ENCODE peak calls at places on chromosomes 3 and 15, in seven cellular contexts. V is psoas muscle, T is RWPE1, U is HFF-Myc, E is mammary epithelial cell, C is tibial artery, H is glutamatergic neuron. A is an unnamed sample.

GRCh38 chr3:107756649-107757048 is 233.9 kb downstream of the BBX start:
- DNase-seq in V (no peak), T (no peak), U (no peak), E (no peak), C (no peak), H (no peak), A (no peak)

GRCh38 chr3:73350988-73351387 is 273.8 kb downstream of the PDZRN3 start:
- DNase-seq in V (no peak), T (no peak), U (no peak), E (no peak), C (no peak), H (no peak), A (no peak)

GRCh38 chr3:178367817-178368617 is 168.2 kb upstream of the KCNMB2 start:
- DNase-seq in V (no peak), T (peak; percentile 7), U (no peak), E (no peak), C (no peak), H (no peak), A (no peak)

GRCh38 chr3:25423780-25424179 is 4.3 kb upstream of the RARB start:
- DNase-seq in V (no peak), T (peak; percentile 31), U (no peak), E (peak; percentile 77), C (no peak), H (no peak), A (no peak)

GRCh38 chr3:41575754-41576153 is 376.4 kb downstream of the CTNNB1 start:
- DNase-seq in V (no peak), T (no peak), U (no peak), E (no peak), C (no peak), H (no peak), A (no peak)

GRCh38 chr3:99878005-99878404 is 60.3 kb downstream of the CMSS1 start:
- DNase-seq in V (no peak), T (peak; percentile 53), U (no peak), E (peak; percentile 85), C (no peak), H (no peak), A (no peak)

GRCh38 chr3:172918165-172918564 is 167.6 kb downstream of the ECT2 start:
- DNase-seq in V (no peak), T (no peak), U (peak; percentile 11), E (no peak), C (no peak), H (no peak), A (no peak)

GRCh38 chr15:87716422-87716821 is 540.1 kb downstream of the NTRK3 start:
- DNase-seq in V (no peak), T (no peak), U (no peak), E (no peak), C (no peak), H (no peak), A (no peak)

GRCh38 chr3:11074007-11074406 is 80.3 kb upstream of the HRH1 start:
- DNase-seq in V (no peak), T (no peak), U (no peak), E (no peak), C (no peak), H (no peak), A (no peak)

GRCh38 chr3:152574461-152575079 is 260.4 kb upstream of the P2RY1 start:
- DNase-seq in V (peak; percentile 49), T (peak; percentile 57), U (peak; percentile 31), E (peak; percentile 20), C (peak; percentile 66), H (peak; percentile 34), A (no peak)
- TF ChIP-seq CTCF in V (peak; percentile 61), T (peak; percentile 56), U (peak; percentile 48), E (peak; percentile 47), C (peak; percentile 53), H (no peak), A (peak; percentile 60)

DNA sequence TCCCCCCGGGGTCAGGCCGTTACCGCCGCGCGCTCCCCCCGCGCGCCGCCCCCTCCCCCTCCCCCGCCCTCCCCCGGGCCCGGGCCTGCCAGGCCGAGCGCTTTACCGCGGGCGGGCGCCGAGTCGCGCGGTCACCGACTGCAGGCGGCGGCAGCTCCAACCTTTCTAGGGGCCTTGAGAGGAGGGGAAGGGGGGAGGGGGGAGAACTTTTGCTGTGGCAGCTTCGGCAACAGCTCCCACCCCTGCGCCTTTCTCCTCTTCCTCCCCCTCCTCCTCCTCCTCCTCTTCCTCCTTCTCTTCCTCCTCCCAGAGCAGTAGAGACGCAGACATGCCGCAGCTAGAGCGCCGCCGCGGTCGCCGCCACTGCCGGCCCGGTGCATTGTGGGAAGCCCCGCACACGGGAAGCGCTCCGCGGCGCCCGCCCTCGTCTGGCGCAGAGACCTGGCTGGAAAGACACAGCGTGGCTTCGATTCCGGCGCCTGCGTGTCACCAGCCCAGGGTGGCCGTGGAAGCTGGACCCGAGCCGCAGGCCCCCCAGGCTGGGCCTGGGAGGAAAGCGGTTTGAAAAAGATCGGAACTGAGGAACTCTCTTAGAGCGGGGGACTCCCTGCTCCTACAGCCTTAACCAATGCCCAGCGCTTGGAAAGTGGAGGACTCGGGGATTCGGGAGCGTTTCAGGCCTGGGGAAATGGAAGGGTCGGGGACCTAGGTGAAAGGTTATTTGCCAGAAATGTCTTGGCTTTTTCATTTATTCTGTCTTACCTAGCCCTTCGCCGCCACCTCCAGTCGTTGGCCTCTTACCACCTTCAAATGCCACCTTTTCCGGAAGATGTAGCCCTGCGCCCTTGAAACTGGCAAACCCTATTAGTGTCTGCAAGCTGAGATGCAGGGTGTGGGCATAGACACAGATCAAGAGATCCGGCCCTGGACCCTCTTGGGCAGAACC is at the start of gene ZNF148:
- DNase-seq in V (peak; percentile 92), T (peak; percentile 81), U (peak; percentile 63), E (peak; percentile 88), C (peak; percentile 85), H (peak; percentile 93), A (peak; percentile 90)
- TF ChIP-seq CTCF in V (no peak), T (no peak), U (no peak), E (no peak), C (no peak), H (no peak), A (no peak)

DNA sequence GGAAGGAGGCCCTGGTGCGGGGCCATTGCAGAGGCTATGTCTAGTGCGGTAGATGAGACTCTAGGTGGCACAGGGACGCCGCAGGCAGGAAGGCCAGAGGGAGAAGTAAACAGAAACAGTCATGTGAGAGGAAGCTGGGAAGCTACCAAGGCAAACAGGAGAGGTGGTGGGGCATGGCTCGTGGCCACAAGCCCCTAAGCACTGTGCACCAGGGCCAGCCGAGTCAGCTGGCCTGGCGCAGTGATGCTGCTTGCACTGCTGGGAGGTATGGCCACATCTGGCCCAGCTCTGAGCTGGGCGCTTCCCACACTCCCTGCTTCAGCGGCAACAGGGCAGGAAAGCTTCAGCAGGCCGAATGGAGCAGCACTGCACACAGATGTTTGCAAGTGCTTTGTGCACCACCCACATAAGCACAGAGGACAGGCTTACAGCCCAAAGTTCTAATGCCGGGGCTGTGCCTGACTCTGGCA is 76.6 kb downstream of the SRGAP3 start:
- DNase-seq in V (no peak), T (no peak), U (peak; percentile 39), E (peak; percentile 42), C (no peak), H (no peak), A (no peak)
- TF ChIP-seq CTCF in V (no peak), T (no peak), U (no peak), E (no peak), C (no peak), H (no peak), A (no peak)

DNA sequence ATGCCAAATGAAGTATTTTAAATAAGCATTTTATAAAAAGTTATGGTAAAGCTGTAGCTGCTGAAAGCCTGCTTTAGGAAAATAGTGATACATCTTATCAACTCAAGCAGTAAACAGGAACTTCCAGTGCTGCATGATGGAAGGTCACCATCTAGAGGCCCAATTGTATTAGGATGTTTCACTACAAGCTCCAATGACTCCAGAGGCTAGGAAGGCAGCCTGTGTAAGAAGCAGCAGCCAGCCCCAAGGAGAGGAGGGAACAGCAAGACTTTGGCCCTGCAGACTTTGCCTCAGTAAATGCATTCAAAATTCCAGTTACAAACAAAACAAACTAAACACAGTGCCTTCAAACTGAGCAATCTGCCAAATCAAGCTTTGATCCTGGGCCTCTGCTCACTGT is 32.1 kb downstream of the ILDR1 start:
- DNase-seq in V (no peak), T (no peak), U (no peak), E (no peak), C (no peak), H (no peak), A (no peak)
- TF ChIP-seq CTCF in V (no peak), T (no peak), U (no peak), E (peak; percentile 7), C (no peak), H (no peak), A (peak; percentile 31)

A was measured in CD14-positive monocyte.